ENCODE peak calls at places on chromosomes 16 and 17, in five cellular contexts. One of them, this sample, is unnamed.

GRCh38 chr17:6753006-6753445 is 2.8 kb upstream of the XAF1 start:
- DNase-seq in ureter: no peak
- DNase-seq in activated naive CD8-positive, alpha-beta T cell treated with anti-CD3 and anti-CD28 coated beads, Interleukin-2, amount 50 U/mL, for 24 hours: peak
- DNase-seq in tibial artery: peak
- DNase-seq in GM13977: peak
- DNase-seq in this sample: peak

GRCh38 chr17:61000911-61001310 is 323.3 kb downstream of the BCAS3 start:
- DNase-seq in ureter: no peak
- DNase-seq in activated naive CD8-positive, alpha-beta T cell treated with anti-CD3 and anti-CD28 coated beads, Interleukin-2, amount 50 U/mL, for 24 hours: no peak
- DNase-seq in tibial artery: no peak
- DNase-seq in GM13977: no peak
- DNase-seq in this sample: no peak

GRCh38 chr17:66964930-66965800 is 658 bp downstream of the CACNG4 start:
- DNase-seq in ureter: no peak
- DNase-seq in activated naive CD8-positive, alpha-beta T cell treated with anti-CD3 and anti-CD28 coated beads, Interleukin-2, amount 50 U/mL, for 24 hours: peak
- DNase-seq in tibial artery: no peak
- DNase-seq in GM13977: peak
- DNase-seq in this sample: no peak

GRCh38 chr17:9941305-9941704 is 36.2 kb upstream of the RCVRN start:
- DNase-seq in ureter: no peak
- DNase-seq in activated naive CD8-positive, alpha-beta T cell treated with anti-CD3 and anti-CD28 coated beads, Interleukin-2, amount 50 U/mL, for 24 hours: no peak
- DNase-seq in tibial artery: no peak
- DNase-seq in GM13977: no peak
- DNase-seq in this sample: no peak

GRCh38 chr17:66915204-66915611 is 49.3 kb upstream of the CACNG4 start:
- DNase-seq in ureter: peak
- DNase-seq in activated naive CD8-positive, alpha-beta T cell treated with anti-CD3 and anti-CD28 coated beads, Interleukin-2, amount 50 U/mL, for 24 hours: no peak
- DNase-seq in tibial artery: no peak
- DNase-seq in GM13977: no peak
- DNase-seq in this sample: peak

GRCh38 chr17:27244481-27245223 is 49.3 kb upstream of the WSB1 start:
- DNase-seq in ureter: peak
- DNase-seq in activated naive CD8-positive, alpha-beta T cell treated with anti-CD3 and anti-CD28 coated beads, Interleukin-2, amount 50 U/mL, for 24 hours: no peak
- DNase-seq in tibial artery: peak
- DNase-seq in GM13977: no peak
- DNase-seq in this sample: peak

GRCh38 chr16:78742501-78743283 is 643.2 kb downstream of the WWOX start:
- DNase-seq in ureter: no peak
- DNase-seq in activated naive CD8-positive, alpha-beta T cell treated with anti-CD3 and anti-CD28 coated beads, Interleukin-2, amount 50 U/mL, for 24 hours: peak
- DNase-seq in tibial artery: peak
- DNase-seq in GM13977: peak
- DNase-seq in this sample: peak

GRCh38 chr17:19002191-19002590 is 2.4 kb downstream of the FAM83G start:
- DNase-seq in ureter: no peak
- DNase-seq in activated naive CD8-positive, alpha-beta T cell treated with anti-CD3 and anti-CD28 coated beads, Interleukin-2, amount 50 U/mL, for 24 hours: no peak
- DNase-seq in tibial artery: no peak
- DNase-seq in GM13977: no peak
- DNase-seq in this sample: no peak

GRCh38 chr17:2982854-2983636 is 80.4 kb downstream of the OR1D5 start:
- DNase-seq in ureter: peak
- DNase-seq in activated naive CD8-positive, alpha-beta T cell treated with anti-CD3 and anti-CD28 coated beads, Interleukin-2, amount 50 U/mL, for 24 hours: no peak
- DNase-seq in tibial artery: peak
- DNase-seq in GM13977: no peak
- DNase-seq in this sample: peak